ENCODE peak calls at places on chromosomes 5 and 9, in seven cellular contexts. One of them, this sample, is unnamed.

GRCh38 chr5:137190441-137190840 is 308.7 kb downstream of the SPOCK1 start:
- DNase-seq in lung: no peak
- DNase-seq in ovary: no peak
- DNase-seq in mucosa of gallbladder: no peak
- DNase-seq in activated gamma-delta T cell treated with anti-CD3 and anti-CD28 coated beads, Interleukin-2, amount 50 U/mL, for 16 hours: no peak
- DNase-seq in anterior cingulate cortex: no peak
- DNase-seq in NCI-H1092 treated with DMSO at 0.1 percent for 48 hours: no peak
- DNase-seq in this sample: no peak

GRCh38 chr9:94812343-94812742 is 85.8 kb downstream of the AOPEP start:
- DNase-seq in lung: no peak
- DNase-seq in ovary: no peak
- DNase-seq in mucosa of gallbladder: no peak
- DNase-seq in activated gamma-delta T cell treated with anti-CD3 and anti-CD28 coated beads, Interleukin-2, amount 50 U/mL, for 16 hours: no peak
- DNase-seq in anterior cingulate cortex: no peak
- DNase-seq in NCI-H1092 treated with DMSO at 0.1 percent for 48 hours: no peak
- DNase-seq in this sample: no peak

GRCh38 chr9:135070198-135070951 is 17.1 kb upstream of the OLFM1 start:
- DNase-seq in lung: no peak
- DNase-seq in ovary: peak; percentile 23
- DNase-seq in mucosa of gallbladder: no peak
- DNase-seq in activated gamma-delta T cell treated with anti-CD3 and anti-CD28 coated beads, Interleukin-2, amount 50 U/mL, for 16 hours: no peak
- DNase-seq in anterior cingulate cortex: peak; percentile 48
- DNase-seq in NCI-H1092 treated with DMSO at 0.1 percent for 48 hours: peak; percentile 32
- DNase-seq in this sample: peak; percentile 40

GRCh38 chr9:80501635-80502034 is 929.9 kb downstream of the TLE4 start:
- DNase-seq in lung: no peak
- DNase-seq in ovary: no peak
- DNase-seq in mucosa of gallbladder: no peak
- DNase-seq in activated gamma-delta T cell treated with anti-CD3 and anti-CD28 coated beads, Interleukin-2, amount 50 U/mL, for 16 hours: no peak
- DNase-seq in anterior cingulate cortex: no peak
- DNase-seq in NCI-H1092 treated with DMSO at 0.1 percent for 48 hours: no peak
- DNase-seq in this sample: no peak

GRCh38 chr5:12316812-12317211 is 412.6 kb upstream of the CTNND2 start:
- DNase-seq in lung: no peak
- DNase-seq in ovary: no peak
- DNase-seq in mucosa of gallbladder: no peak
- DNase-seq in activated gamma-delta T cell treated with anti-CD3 and anti-CD28 coated beads, Interleukin-2, amount 50 U/mL, for 16 hours: no peak
- DNase-seq in anterior cingulate cortex: no peak
- DNase-seq in NCI-H1092 treated with DMSO at 0.1 percent for 48 hours: no peak
- DNase-seq in this sample: no peak

GRCh38 chr5:142597546-142598337 is 88.1 kb downstream of the FGF1 start:
- DNase-seq in lung: no peak
- DNase-seq in ovary: no peak
- DNase-seq in mucosa of gallbladder: peak; percentile 38
- DNase-seq in activated gamma-delta T cell treated with anti-CD3 and anti-CD28 coated beads, Interleukin-2, amount 50 U/mL, for 16 hours: no peak
- DNase-seq in anterior cingulate cortex: peak; percentile 23
- DNase-seq in NCI-H1092 treated with DMSO at 0.1 percent for 48 hours: no peak
- DNase-seq in this sample: peak; percentile 2

GRCh38 chr5:150272531-150272930 is 17.0 kb downstream of the CAMK2A start:
- DNase-seq in lung: no peak
- DNase-seq in ovary: no peak
- DNase-seq in mucosa of gallbladder: no peak
- DNase-seq in activated gamma-delta T cell treated with anti-CD3 and anti-CD28 coated beads, Interleukin-2, amount 50 U/mL, for 16 hours: no peak
- DNase-seq in anterior cingulate cortex: no peak
- DNase-seq in NCI-H1092 treated with DMSO at 0.1 percent for 48 hours: peak; percentile 32
- DNase-seq in this sample: peak; percentile 16

GRCh38 chr9:115456515-115456914 is 338.6 kb upstream of the TNC start:
- DNase-seq in lung: no peak
- DNase-seq in ovary: no peak
- DNase-seq in mucosa of gallbladder: no peak
- DNase-seq in activated gamma-delta T cell treated with anti-CD3 and anti-CD28 coated beads, Interleukin-2, amount 50 U/mL, for 16 hours: no peak
- DNase-seq in anterior cingulate cortex: no peak
- DNase-seq in NCI-H1092 treated with DMSO at 0.1 percent for 48 hours: no peak
- DNase-seq in this sample: no peak

GRCh38 chr5:142145106-142145900 is 36.7 kb downstream of the NDFIP1 start:
- DNase-seq in lung: peak; percentile 59
- DNase-seq in ovary: no peak
- DNase-seq in mucosa of gallbladder: peak; percentile 71
- DNase-seq in activated gamma-delta T cell treated with anti-CD3 and anti-CD28 coated beads, Interleukin-2, amount 50 U/mL, for 16 hours: peak; percentile 40
- DNase-seq in anterior cingulate cortex: peak; percentile 29
- DNase-seq in NCI-H1092 treated with DMSO at 0.1 percent for 48 hours: peak; percentile 9
- DNase-seq in this sample: peak; percentile 31

GRCh38 chr5:74643160-74643562 is 2.6 kb upstream of the ENC1 start:
- DNase-seq in lung: no peak
- DNase-seq in ovary: no peak
- DNase-seq in mucosa of gallbladder: no peak
- DNase-seq in activated gamma-delta T cell treated with anti-CD3 and anti-CD28 coated beads, Interleukin-2, amount 50 U/mL, for 16 hours: no peak
- DNase-seq in anterior cingulate cortex: no peak
- DNase-seq in NCI-H1092 treated with DMSO at 0.1 percent for 48 hours: no peak
- DNase-seq in this sample: no peak

GRCh38 chr5:4575608-4576007 is 564.5 kb upstream of the ADAMTS16 start:
- DNase-seq in lung: no peak
- DNase-seq in ovary: no peak
- DNase-seq in mucosa of gallbladder: no peak
- DNase-seq in activated gamma-delta T cell treated with anti-CD3 and anti-CD28 coated beads, Interleukin-2, amount 50 U/mL, for 16 hours: no peak
- DNase-seq in anterior cingulate cortex: no peak
- DNase-seq in NCI-H1092 treated with DMSO at 0.1 percent for 48 hours: no peak
- DNase-seq in this sample: no peak